ENCODE peak calls at places on chromosome 12, in six cellular contexts. X is EL, K is H54, T is NCI-H2171 treated with DMSO at 0.1 percent for 48 hours, I is GM06990, J is amniotic epithelial cell. Q is an unnamed sample.

GRCh38 chr12:120544691-120545090 is 10.5 kb downstream of the RNF10 start:
- DNase-seq in T (no peak), K (no peak), X (no peak), I (no peak), J (no peak), Q (no peak)

GRCh38 chr12:79531547-79531946 is 159.2 kb downstream of the PAWR start:
- DNase-seq in K (no peak), X (no peak), T (no peak), I (no peak), J (peak; percentile 97), Q (no peak)

GRCh38 chr12:81610955-81611889 is 147.9 kb downstream of the PPFIA2 start:
- DNase-seq in T (peak; percentile 39), J (peak; percentile 2), K (no peak), I (no peak), X (peak; percentile 1), Q (peak; percentile 22)

GRCh38 chr12:130619378-130619970 is 96.6 kb downstream of the RIMBP2 start:
- DNase-seq in J (no peak), K (no peak), X (no peak), I (no peak), T (no peak), Q (peak; percentile 3)

GRCh38 chr12:38053655-38054464 is 262.7 kb upstream of the ALG10B start:
- DNase-seq in K (no peak), I (no peak), J (no peak), T (peak; percentile 41), X (no peak), Q (no peak)

GRCh38 chr12:27822076-27822712 is 42.2 kb upstream of the MANSC4 start:
- DNase-seq in I (peak; percentile 70), T (no peak), J (peak; percentile 87), X (peak; percentile 82), K (peak; percentile 61), Q (peak; percentile 92)

GRCh38 chr12:106342397-106343212 is 14.9 kb upstream of the POLR3B start:
- DNase-seq in J (peak; percentile 54), T (no peak), K (peak; percentile 29), I (no peak), X (peak; percentile 64), Q (no peak)

GRCh38 chr12:103930787-103931536 is 752 bp downstream of the HSP90B1 start:
- DNase-seq in T (no peak), J (peak; percentile 27), X (peak; percentile 26), I (peak; percentile 64), K (no peak), Q (peak; percentile 68)

GRCh38 chr12:57430117-57430930 is 519 bp downstream of the R3HDM2 start:
- DNase-seq in X (peak; percentile 32), I (no peak), J (peak; percentile 20), T (peak; percentile 40), K (peak; percentile 21), Q (no peak)